ENCODE peak calls at places on chromosomes 11 and 22, in seven cellular contexts. Q, D, C, U, G, W and L are unnamed samples.
A peak's percentile ranks its signal among the peaks of the same experiment; 100 is the strongest.

GRCh38 chr22:39898997-39899396 is 1.9 kb upstream of the GRAP2 start:
- DNase-seq in Q (no peak), D (peak; percentile 93), C (no peak), U (no peak), G (no peak), W (no peak), L (no peak)

GRCh38 chr11:104106136-104106754 is 57.7 kb downstream of the PDGFD start:
- DNase-seq in Q (no peak), D (no peak), C (no peak), U (peak; percentile 74), G (no peak), W (no peak), L (no peak)

GRCh38 chr11:14969922-14970323 is 2.2 kb downstream of the CALCA start:
- DNase-seq in Q (peak; percentile 15), D (peak; percentile 41), C (peak; percentile 37), U (peak; percentile 7), G (no peak), W (peak; percentile 50), L (peak; percentile 25)

GRCh38 chr11:69920500-69921428 is 101.5 kb upstream of the FGF3 start:
- DNase-seq in Q (no peak), D (no peak), C (no peak), U (no peak), G (peak; percentile 12), W (no peak), L (no peak)

GRCh38 chr22:37801946-37802309 is 5.8 kb upstream of the GCAT start:
- DNase-seq in Q (no peak), D (no peak), C (no peak), U (no peak), G (no peak), W (peak; percentile 31), L (peak; percentile 60)

GRCh38 chr11:62710001-62710345 is 2.5 kb downstream of the GNG3 start:
- DNase-seq in Q (no peak), D (peak; percentile 27), C (no peak), U (no peak), G (no peak), W (no peak), L (peak; percentile 67)

GRCh38 chr11:11899401-11899800 is 57.6 kb downstream of the USP47 start:
- DNase-seq in Q (no peak), D (no peak), C (no peak), U (no peak), G (no peak), W (peak; percentile 11), L (no peak)

GRCh38 chr11:69638941-69639681 is 1.8 kb upstream of the CCND1 start:
- DNase-seq in Q (peak; percentile 95), D (peak; percentile 92), C (peak; percentile 76), U (peak; percentile 97), G (peak; percentile 69), W (peak; percentile 98), L (peak; percentile 13)

GRCh38 chr11:86447763-86448480 is 73.2 kb downstream of the CCDC81 start:
- DNase-seq in Q (no peak), D (peak; percentile 20), C (no peak), U (no peak), G (no peak), W (no peak), L (no peak)

GRCh38 chr22:46753360-46753759 is 9.1 kb upstream of the TBC1D22A start:
- DNase-seq in Q (no peak), D (no peak), C (no peak), U (no peak), G (no peak), W (no peak), L (no peak)

GRCh38 chr22:46754826-46755225 is 7.6 kb upstream of the TBC1D22A start:
- DNase-seq in Q (no peak), D (no peak), C (no peak), U (no peak), G (no peak), W (no peak), L (no peak)

GRCh38 chr22:46752911-46753310 is 9.5 kb upstream of the TBC1D22A start:
- DNase-seq in Q (no peak), D (no peak), C (no peak), U (no peak), G (no peak), W (no peak), L (no peak)

GRCh38 chr22:46753761-46754109 is 8.7 kb upstream of the TBC1D22A start:
- DNase-seq in Q (no peak), D (no peak), C (no peak), U (no peak), G (no peak), W (no peak), L (no peak)

DNA sequence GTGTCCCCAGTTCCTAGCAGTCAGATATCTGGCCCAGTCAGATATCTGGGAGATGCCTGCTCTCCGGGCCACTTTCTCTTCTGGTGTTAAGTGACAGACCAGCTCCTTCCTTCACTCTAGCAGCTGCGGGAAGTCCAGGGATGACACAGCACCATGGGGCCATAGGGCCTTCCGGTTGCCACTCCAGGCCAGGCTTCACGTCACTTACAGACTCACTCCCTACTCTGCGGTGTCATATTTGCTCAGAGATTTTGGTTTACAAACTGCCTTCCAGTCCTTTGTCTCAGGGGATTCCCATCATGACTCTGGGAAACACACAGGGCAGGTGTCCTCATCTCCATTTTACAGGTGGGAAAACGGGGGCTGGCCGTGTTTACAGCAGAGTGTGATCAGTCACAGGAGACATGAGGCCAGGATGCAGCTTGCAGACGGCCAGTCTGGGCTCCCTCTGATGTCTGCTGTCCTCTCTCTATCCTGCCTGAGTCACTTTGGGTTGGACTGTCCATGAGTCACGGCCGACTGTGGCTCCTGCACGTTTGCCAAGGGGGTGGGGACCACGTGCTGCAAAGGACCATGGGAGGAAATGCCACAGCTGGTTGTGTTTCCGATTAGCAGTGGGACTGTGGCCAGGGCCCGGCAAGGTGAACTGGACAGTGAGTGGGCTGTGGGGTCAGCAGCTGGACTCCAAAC is 8.2 kb upstream of the TBC1D22A start:
- DNase-seq in Q (peak; percentile 90), D (peak; percentile 85), C (peak; percentile 62), U (peak; percentile 99), G (peak; percentile 82), W (peak; percentile 92), L (peak; percentile 74)
- TF ChIP-seq POLR2A in Q (no peak), D (no peak), C (peak; percentile 64), U (peak; percentile 80), G (peak; percentile 37), W (peak; percentile 51), L (peak; percentile 73)

DNA sequence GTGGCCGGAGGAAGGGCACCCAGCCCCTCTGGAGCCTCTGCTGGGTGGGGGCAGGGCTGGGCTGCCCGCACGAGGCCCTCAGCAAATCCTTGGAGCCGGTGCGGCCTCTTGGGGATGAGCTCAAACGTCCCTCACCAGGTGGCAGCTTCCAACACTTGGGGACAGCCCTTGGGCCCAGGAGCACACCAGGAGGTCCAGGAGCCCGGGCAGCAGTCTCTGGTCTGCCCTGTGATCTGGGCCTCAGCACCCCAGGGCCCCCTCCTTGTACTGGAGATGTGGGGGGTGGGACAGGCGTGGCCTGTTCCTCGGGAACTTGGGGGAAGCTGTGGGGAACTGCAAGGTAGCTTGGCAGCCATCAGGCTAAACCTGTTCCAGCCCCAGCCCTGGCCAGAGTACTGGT is 40.0 kb downstream of the MOB2 start:
- DNase-seq in Q (no peak), D (no peak), C (no peak), U (no peak), G (no peak), W (no peak), L (no peak)
- TF ChIP-seq POLR2A in Q (no peak), D (no peak), C (no peak), U (no peak), G (no peak), W (no peak), L (no peak)

DNA sequence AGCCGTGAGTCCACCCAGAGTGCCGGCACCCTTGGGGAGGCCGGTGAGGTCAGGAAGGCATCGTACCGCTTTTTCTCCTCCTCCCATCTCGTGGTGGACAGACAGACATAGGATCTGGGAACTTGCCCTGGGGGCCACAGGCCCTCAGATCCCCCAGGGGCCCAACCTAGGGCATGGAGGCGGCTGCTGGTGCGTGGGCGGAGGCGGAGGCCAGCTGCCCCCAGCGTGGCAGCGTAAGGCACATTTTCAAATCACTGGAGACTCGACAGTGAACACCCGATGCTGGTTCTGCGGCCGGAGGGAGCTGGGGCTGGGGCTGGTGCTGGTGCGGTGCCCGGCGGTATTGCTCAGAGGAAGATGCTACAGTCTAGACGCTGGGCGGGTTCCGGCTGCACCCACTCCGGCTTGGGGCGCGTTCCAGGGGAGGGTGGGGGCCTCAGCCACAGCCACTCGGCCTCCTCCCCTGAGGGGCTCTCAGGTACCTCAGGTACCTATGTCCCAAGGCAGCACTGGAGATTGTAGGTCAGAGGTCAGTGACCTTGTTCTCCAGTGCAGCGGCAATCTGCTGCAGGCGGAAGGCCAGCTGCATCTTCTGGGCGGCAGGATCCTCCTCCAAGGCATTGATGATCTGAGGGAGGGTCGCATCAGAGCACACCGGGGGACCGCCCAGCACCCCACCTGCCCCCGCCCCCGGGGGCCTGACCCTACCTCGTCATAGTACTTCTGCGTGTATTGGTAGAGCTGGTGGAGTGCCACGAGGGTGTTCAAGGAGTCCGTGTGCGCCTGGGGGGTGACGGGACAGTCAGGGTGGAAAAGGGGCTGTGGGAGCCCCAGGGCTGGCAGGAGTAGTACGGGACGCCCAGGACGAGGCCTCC is 5.2 kb upstream of the MAPK11 start:
- DNase-seq in Q (no peak), D (no peak), C (no peak), U (no peak), G (no peak), W (no peak), L (no peak)
- TF ChIP-seq POLR2A in Q (no peak), D (no peak), C (no peak), U (no peak), G (no peak), W (no peak), L (no peak)

DNA sequence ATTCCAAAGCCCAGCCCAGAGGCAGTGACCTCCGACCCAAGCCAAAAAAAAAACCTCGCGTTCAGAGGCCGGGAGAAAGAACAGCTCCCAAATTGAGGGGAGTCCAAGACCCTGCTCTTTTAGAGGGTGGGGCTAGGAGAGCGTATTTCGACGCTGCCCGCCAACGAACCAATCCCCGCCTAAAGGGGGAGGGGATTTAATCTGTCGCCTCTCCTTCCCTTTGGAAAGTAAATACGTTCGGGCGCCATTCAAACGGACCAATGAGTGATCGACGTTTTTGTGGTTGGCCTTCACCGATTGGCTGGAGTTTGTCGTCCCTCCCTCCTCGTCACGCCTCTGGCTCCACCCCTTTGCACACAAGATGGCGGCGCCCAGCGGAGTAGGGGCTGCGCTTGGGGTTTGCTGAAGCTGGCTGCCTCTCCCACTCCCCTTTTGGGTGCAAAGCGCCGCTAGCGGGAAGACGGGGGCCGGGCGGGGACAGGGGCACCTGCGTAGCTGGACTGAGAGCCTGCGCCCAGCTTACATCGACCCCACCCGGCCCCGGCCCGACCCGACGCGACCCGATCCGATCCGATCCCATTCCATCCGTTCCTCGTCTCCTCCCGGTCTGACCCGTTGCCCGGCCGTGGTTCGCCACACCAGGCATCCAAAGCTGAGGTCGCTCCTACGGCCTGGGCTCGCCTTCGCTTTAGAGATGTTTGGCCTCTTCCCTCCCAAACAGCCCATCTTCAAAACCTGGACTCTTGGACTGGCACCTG is at the start of gene RNF26:
- DNase-seq in Q (peak; percentile 97), D (peak; percentile 99), C (peak; percentile 99), U (peak; percentile 98), G (peak; percentile 94), W (peak; percentile 96), L (peak; percentile 98)
- TF ChIP-seq POLR2A in Q (no peak), D (peak; percentile 81), C (peak; percentile 87), U (peak; percentile 75), G (peak; percentile 59), W (peak; percentile 53), L (peak; percentile 91)